ENCODE peak calls at places on chromosomes 6 and 20, in eight cellular contexts. U is stomach, P is H1, D is esophagus muscularis mucosa, A is K562, M is SK-N-SH, E is upper lobe of left lung, Y is HepG2. N is an unnamed sample.

GRCh38 chr6:169545956-169546355 is 155.9 kb downstream of the WDR27 start:
- DNase-seq in D (peak), U (no peak), E (no peak), Y (no peak), A (no peak), M (no peak), P (no peak), N (no peak)

GRCh38 chr6:36042618-36043260 is 15.1 kb downstream of the MAPK14 start:
- DNase-seq in D (no peak), U (no peak), P (no peak), M (no peak), E (no peak), Y (no peak), A (no peak), N (no peak)

GRCh38 chr6:169591616-169592015 is 110.2 kb downstream of the WDR27 start:
- DNase-seq in U (no peak), M (no peak), Y (no peak), A (no peak), E (no peak), P (no peak), D (no peak), N (no peak)

GRCh38 chr6:13239530-13240455 is 88.5 kb downstream of the TBC1D7 start:
- DNase-seq in M (no peak), E (no peak), D (no peak), Y (no peak), A (no peak), P (no peak), U (no peak), N (no peak)

GRCh38 chr6:27359231-27359630 is 29.3 kb upstream of the ZNF391 start:
- DNase-seq in Y (no peak), M (no peak), U (no peak), E (no peak), P (no peak), A (no peak), D (no peak), N (no peak)

GRCh38 chr20:44089987-44090674 is 96.9 kb downstream of the JPH2 start:
- DNase-seq in U (no peak), A (peak), P (no peak), M (no peak), Y (peak), D (no peak), E (peak), N (no peak)

GRCh38 chr20:59884494-59884893 is 48.9 kb downstream of the SYCP2 start:
- DNase-seq in E (no peak), A (no peak), D (no peak), P (no peak), Y (no peak), M (no peak), U (no peak), N (no peak)

GRCh38 chr20:33653218-33653899 is 8.8 kb upstream of the C20orf144 start:
- DNase-seq in E (peak), A (peak), Y (peak), D (no peak), U (peak), P (peak), M (peak), N (peak)

GRCh38 chr6:112320561-112321300 is 26.4 kb upstream of the RFPL4B start:
- DNase-seq in D (no peak), P (no peak), Y (no peak), U (no peak), M (no peak), A (no peak), E (no peak), N (no peak)

GRCh38 chr6:56764081-56764566 is 121.4 kb upstream of the DST start:
- DNase-seq in Y (peak), P (no peak), M (peak), U (no peak), A (peak), D (no peak), E (no peak), N (no peak)

GRCh38 chr6:112503210-112503609 is 156.1 kb downstream of the RFPL4B start:
- DNase-seq in U (no peak), E (no peak), D (no peak), Y (no peak), M (no peak), P (no peak), A (no peak), N (no peak)

GRCh38 chr20:32907886-32908285 is 49.2 kb downstream of the EFCAB8 start:
- DNase-seq in E (no peak), P (no peak), Y (no peak), D (no peak), A (no peak), M (no peak), U (peak), N (no peak)

GRCh38 chr6:11101417-11101816 is 7.8 kb downstream of the SMIM13 start:
- DNase-seq in E (no peak), M (no peak), Y (no peak), U (no peak), P (no peak), A (no peak), D (no peak), N (no peak)

GRCh38 chr6:90088009-90088408 is 193.7 kb downstream of the GJA10 start:
- DNase-seq in P (no peak), M (no peak), A (no peak), U (no peak), E (no peak), Y (no peak), D (no peak), N (no peak)

GRCh38 chr6:96812077-96812703 is 25.1 kb downstream of the GPR63 start:
- DNase-seq in P (no peak), D (no peak), M (no peak), A (no peak), Y (no peak), U (no peak), E (no peak), N (no peak)

GRCh38 chr20:39903806-39904205 is 785.2 kb downstream of the MAFB start:
- DNase-seq in Y (no peak), M (no peak), U (no peak), D (no peak), A (no peak), E (no peak), P (no peak), N (no peak)

GRCh38 chr6:89050155-89050554 is 30.4 kb upstream of the PNRC1 start:
- DNase-seq in D (no peak), A (no peak), E (peak), M (no peak), U (no peak), P (no peak), Y (peak), N (peak)

GRCh38 chr6:74925683-74926082 is 280.2 kb downstream of the COL12A1 start:
- DNase-seq in Y (no peak), P (no peak), A (no peak), D (no peak), M (no peak), U (no peak), E (no peak), N (no peak)

GRCh38 chr6:78020586-78020985 is 367.7 kb downstream of the MEI4 start:
- DNase-seq in E (no peak), D (no peak), M (no peak), U (no peak), A (no peak), Y (no peak), P (no peak), N (no peak)

DNA sequence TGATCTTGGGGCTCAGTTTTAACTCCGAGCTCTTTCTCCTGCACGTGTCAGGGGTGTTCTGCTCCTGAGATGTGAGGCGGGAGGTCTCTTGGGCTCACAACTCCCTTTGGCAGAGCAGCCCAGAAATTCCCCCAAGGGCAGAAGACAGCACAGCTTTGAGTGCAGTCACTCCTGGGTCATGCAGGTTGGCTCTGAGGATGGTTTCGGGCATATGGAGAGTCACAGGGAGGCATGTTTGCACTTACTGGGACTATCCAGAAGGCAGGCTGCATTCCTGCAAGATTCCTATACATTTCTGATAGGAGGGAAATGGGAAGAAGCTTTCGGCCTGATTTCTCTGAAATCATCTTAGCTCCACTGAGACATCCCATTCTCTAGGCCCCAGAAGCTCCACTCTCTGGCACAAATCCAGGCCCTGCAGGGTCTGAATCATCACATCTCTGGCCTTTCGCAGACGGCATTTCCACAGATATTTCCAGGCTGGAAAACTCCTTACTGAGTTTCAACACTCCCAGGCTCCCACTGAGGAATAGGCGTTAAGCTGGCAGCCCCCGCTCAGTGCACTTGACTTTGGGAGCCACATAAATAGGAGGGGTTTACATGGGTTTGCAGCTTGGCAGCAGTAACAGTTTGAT is 39.8 kb downstream of the AGPAT4 start:
- DNase-seq in E (no peak), Y (no peak), P (no peak), A (no peak), D (no peak), M (peak), U (peak), N (peak)
- TF ChIP-seq EP300 in E (no peak), Y (no peak), P (no peak), A (no peak), D (no peak), M (peak), U (no peak), N (no peak)

DNA sequence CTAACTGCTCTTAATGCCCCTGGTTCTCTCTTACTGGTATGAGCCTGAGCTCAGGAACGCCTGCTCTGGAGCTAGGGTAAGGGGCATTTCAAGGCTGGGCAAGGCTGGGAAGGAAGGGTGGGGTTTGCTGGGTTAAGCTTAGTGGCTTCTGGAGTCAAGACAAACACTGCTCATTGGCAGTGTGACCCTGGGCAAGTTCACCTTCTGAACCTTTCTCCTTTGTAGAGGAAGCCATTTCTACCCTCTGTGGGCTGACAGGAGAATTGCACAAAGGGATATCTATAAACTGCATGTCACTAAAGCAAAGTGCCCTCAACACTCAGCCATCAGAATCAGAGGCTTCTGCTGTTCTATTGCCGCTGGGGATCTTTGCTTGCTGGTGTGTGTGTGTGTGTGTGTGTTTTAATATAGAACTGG is 20.3 kb upstream of the LRRN4 start:
- DNase-seq in M (peak), E (no peak), P (no peak), Y (peak), D (no peak), A (peak), U (peak), N (no peak)
- TF ChIP-seq CTCF in M (peak), E (peak), P (peak), Y (peak), D (no peak), A (peak), U (peak), N (no peak)

GRCh38 chr20:47622118-47622665 is 120.5 kb downstream of the NCOA3 start:
- DNase-seq in A (no peak), U (no peak), M (no peak), E (no peak), Y (no peak), D (no peak), P (no peak), N (no peak)
- TF ChIP-seq EP300 in A (no peak), U (no peak), M (no peak), E (no peak), Y (no peak), D (no peak), P (no peak), N (no peak)

DNA sequence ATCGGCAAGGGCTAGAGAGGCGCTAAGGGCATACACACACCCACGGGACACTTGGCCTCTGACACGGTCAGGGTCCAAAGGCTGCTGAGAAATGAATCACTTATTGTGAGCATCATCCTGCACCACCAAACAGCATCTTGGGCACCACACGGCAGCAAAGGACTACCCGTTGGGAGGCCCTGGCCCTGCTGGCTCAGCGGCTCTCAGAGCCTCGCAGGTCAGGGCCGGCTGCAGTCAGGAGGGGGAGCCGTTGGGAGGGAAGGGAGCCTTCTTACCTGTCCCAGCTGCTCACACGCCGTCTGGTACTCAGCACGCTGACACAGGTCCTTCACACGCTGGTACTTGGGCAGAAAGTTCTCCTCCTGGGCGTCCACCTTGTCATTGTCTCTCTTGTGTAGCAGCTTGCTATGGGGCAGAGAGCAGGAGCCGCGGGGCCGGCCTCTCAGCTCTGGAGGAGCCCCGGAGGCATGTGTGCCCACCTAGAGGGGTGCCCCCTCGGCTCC is 109.0 kb downstream of the SULF2 start:
- DNase-seq in D (no peak), E (no peak), P (no peak), A (no peak), Y (peak), U (no peak), M (no peak), N (peak)
- TF ChIP-seq CTCF in D (no peak), E (no peak), P (peak), A (no peak), Y (peak), U (no peak), M (no peak), N (no peak)

DNA sequence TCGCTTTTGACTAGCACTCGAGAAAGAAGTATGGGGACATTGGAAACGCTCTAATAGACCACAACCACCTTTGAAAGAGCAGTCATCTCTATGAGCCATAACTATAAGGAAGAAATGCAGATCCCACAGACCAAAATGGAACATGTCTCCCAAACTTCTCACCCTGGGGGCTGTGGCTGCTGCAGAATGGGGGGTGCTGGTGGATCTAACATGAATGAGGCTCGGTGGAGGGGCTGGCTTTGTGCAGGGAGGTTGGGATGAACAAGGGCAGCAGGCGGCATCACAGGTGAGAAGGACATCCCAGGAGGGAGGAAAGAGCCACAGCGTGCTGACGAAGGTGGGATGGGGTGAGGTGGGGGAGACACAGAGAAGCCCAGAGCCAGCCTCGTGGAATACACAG is 10.5 kb upstream of the CCR6 start:
- DNase-seq in Y (no peak), U (no peak), A (no peak), P (no peak), E (no peak), M (no peak), D (no peak), N (no peak)
- TF ChIP-seq EP300 in Y (no peak), U (no peak), A (no peak), P (no peak), E (no peak), M (no peak), D (no peak), N (no peak)

GRCh38 chr6:25027221-25027916 is 91.6 kb upstream of the RIPOR2 start:
- DNase-seq in Y (no peak), E (peak), U (peak), M (no peak), P (no peak), D (no peak), A (no peak), N (no peak)
- TF ChIP-seq CTCF in Y (peak), E (peak), U (no peak), M (no peak), P (peak), D (no peak), A (peak), N (no peak)

DNA sequence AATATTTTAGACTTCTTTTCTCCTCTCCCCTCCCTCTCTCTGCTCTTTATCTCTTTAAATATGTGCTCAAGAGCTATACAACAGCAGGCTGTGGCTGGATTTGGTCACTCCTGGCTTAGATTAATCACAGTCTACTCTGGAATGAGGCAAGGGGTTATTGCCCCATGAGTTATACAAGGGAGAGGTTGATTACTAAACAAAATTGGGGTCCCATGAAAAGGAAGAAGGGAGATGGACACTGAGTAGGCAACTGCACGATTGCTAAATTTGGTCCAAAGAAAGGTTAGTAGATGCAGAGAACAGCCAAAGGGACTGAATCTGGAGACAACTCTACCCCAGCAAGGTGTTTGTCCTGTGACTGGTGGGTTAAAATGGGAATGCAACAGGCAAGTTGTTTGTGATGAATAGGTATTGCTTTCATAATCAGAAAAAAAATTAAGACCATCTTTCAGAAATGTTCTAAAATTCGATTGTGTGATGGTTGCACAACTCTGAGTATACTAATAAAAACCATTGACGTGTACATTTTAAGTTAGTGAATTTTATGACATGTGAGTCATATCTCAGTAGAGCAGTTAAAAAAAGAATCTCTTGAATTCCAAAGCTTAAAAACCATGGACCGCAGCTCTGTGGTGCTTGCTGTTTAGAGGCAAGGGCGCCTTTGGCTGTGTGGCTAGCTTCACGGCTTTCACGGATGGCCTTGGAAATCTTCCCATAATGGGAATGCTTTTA is 57.1 kb downstream of the KIZ start:
- DNase-seq in P (no peak), M (no peak), A (no peak), Y (no peak), U (no peak), D (no peak), E (no peak), N (no peak)
- TF ChIP-seq EP300 in P (no peak), M (no peak), A (no peak), Y (no peak), U (no peak), D (no peak), E (no peak), N (no peak)

DNA sequence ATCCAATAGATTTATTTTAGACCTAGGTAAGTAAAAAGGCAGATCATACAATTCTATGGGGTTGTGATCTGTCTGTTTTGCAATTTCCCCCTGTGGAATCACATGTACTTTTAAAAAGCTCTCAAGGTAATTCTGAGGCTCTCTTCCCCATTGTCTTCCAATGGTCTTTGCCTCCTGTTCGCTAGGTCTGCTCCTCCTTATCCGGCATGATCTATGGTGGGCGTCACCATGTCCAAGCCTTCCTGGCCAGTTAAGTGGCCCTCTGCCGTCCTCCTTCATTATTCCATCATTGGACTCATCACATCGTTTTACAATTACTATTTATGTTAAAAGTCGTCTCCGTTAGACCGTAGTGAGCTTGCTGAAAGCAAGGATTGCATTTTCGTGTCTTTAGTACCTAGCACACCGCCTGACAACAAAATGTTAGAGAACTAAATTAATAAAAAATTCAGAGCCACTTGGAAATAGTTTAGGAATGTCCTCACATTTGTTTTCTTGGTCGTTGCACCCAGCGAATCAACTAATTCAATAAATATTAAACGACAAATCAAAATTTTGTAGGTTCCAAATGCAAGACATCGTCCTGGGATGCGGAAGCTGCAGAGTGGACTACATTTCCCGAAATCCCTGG is 2.2 kb upstream of the STXBP5 start:
- DNase-seq in P (no peak), A (peak), E (peak), U (no peak), D (no peak), Y (peak), M (peak), N (no peak)
- TF ChIP-seq CTCF in P (no peak), A (peak), E (no peak), U (no peak), D (no peak), Y (no peak), M (peak), N (no peak)

DNA sequence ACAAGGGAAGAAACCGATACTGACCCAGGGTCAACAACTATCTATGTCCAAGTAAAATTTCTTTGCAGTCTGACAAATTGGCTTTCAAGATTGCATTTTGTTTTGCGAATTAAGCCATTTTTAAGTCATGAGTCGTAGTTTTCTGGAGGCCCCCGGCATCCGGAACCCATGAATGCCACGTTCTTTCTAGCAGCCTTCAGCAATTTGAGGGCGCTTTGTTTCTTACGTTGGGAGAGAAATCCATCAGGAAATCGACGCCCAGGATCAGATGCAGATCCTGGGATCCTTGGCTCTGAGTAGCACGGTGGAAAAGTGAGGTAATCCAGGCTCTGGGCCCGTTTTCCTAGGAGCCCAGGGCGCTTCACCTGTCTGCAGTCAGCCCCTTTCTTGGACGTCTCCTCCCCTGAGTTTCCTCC is 295 bp upstream of the ABRACL start:
- DNase-seq in A (no peak), P (peak), D (no peak), U (no peak), E (no peak), M (no peak), Y (no peak), N (no peak)
- TF ChIP-seq EP300 in A (no peak), P (no peak), D (no peak), U (no peak), E (no peak), M (no peak), Y (no peak), N (no peak)